ENCODE peak calls at places on chromosomes 16 and 17, in five cellular contexts. H is right cardiac atrium, M is AML-193, Y is smooth muscle cell of the brain vasculature, Z is NCI-H1436. G is an unnamed sample.

GRCh38 chr16:56789360-56789759 is 59.4 kb downstream of the NUP93 start:
- DNase-seq in H (peak), Y (no peak), Z (peak), M (peak), G (peak)

GRCh38 chr17:57234252-57235092 is 21.9 kb upstream of the MSI2 start:
- DNase-seq in Y (no peak), H (no peak), M (no peak), Z (no peak), G (no peak)

GRCh38 chr16:3171855-3172593 is 16.0 kb upstream of the OR1F1 start:
- DNase-seq in Z (no peak), Y (no peak), H (no peak), M (no peak), G (no peak)

GRCh38 chr17:44442806-44443205 is 53.4 kb upstream of the ITGA2B start:
- DNase-seq in Z (no peak), M (no peak), Y (no peak), H (no peak), G (no peak)

GRCh38 chr17:42363767-42364585 is 24.3 kb downstream of the STAT3 start:
- DNase-seq in H (peak), M (no peak), Y (no peak), Z (no peak), G (no peak)

GRCh38 chr16:21169249-21169981 is 10.9 kb downstream of the LDAF1 start:
- DNase-seq in M (no peak), Y (no peak), Z (no peak), H (no peak), G (no peak)

GRCh38 chr16:19515765-19516164 is 6.1 kb downstream of the GDE1 start:
- DNase-seq in H (no peak), M (no peak), Z (no peak), Y (no peak), G (no peak)

GRCh38 chr17:19650826-19651225 is 2.3 kb downstream of the ALDH3A2 start:
- DNase-seq in H (no peak), Y (no peak), Z (no peak), M (no peak), G (no peak)

GRCh38 chr17:76166168-76166567 is 25.1 kb upstream of the FOXJ1 start:
- DNase-seq in H (no peak), Y (no peak), Z (no peak), M (no peak), G (no peak)

GRCh38 chr17:50461550-50462132 is 7.0 kb downstream of the CHAD start:
- DNase-seq in H (no peak), Y (no peak), M (no peak), Z (no peak), G (no peak)

GRCh38 chr17:48551206-48551597 is 6.3 kb upstream of the HOXB2 start:
- DNase-seq in M (no peak), Y (no peak), Z (no peak), H (no peak), G (no peak)

GRCh38 chr17:17808706-17809432 is 27.9 kb downstream of the SREBF1 start:
- DNase-seq in Z (no peak), Y (no peak), H (no peak), M (no peak), G (no peak)

GRCh38 chr16:53952215-53953208 is 248.6 kb downstream of the FTO start:
- DNase-seq in H (no peak), M (peak), Z (no peak), Y (no peak), G (no peak)

GRCh38 chr17:16199093-16199492 is 16.2 kb downstream of the NCOR1 start:
- DNase-seq in M (no peak), Z (no peak), Y (no peak), H (no peak), G (no peak)

GRCh38 chr17:80195671-80196529 is 24.2 kb downstream of the SGSH start:
- DNase-seq in Z (no peak), M (peak), H (no peak), Y (no peak), G (no peak)

GRCh38 chr16:49557070-49557446 is 183.5 kb downstream of the C16orf78 start:
- DNase-seq in Y (no peak), Z (peak), H (no peak), M (no peak), G (peak)

G was measured in COR-L47.